ENCODE peak calls at places on chromosomes 5 and 9, in nine cellular contexts. V is cardiac septum; S is neural crest cell; E is cardiac muscle cell; Y is sigmoid colon; Q is Karpas-422; L is stimulated activated CD4-positive, alpha-beta T cell treated with anti-CD3 and anti-CD28 coated beads, Interleukin-1b, Interleukin-23, amount 100 ng/mL, for 4 hours; G is RWPE2; X is amniotic epithelial cell. Z is an unnamed sample.

GRCh38 chr9:35923927-35924763 is 14.9 kb downstream of the SPAAR start:
- DNase-seq in V (no peak), S (no peak), E (no peak), Y (no peak), Q (no peak), L (no peak), G (peak), X (peak), Z (no peak)

GRCh38 chr9:69980591-69980990 is 63.1 kb upstream of the MAMDC2 start:
- DNase-seq in V (no peak), S (no peak), E (no peak), Y (no peak), Q (no peak), L (no peak), G (no peak), X (no peak), Z (no peak)

GRCh38 chr9:8733096-8733954 is 933.7 kb upstream of the DMAC1 start:
- DNase-seq in V (no peak), S (peak), E (no peak), Y (no peak), Q (no peak), L (no peak), G (no peak), X (no peak), Z (peak)

GRCh38 chr9:129987941-129988340 is 55.0 kb downstream of the FNBP1 start:
- DNase-seq in V (no peak), S (no peak), E (no peak), Y (no peak), Q (no peak), L (no peak), G (no peak), X (no peak), Z (no peak)

GRCh38 chr9:125763373-125763772 is 16.2 kb downstream of the PBX3 start:
- DNase-seq in V (no peak), S (no peak), E (peak), Y (no peak), Q (no peak), L (no peak), G (peak), X (peak), Z (peak)

GRCh38 chr5:95664204-95664786 is 17.7 kb downstream of the RFESD start:
- DNase-seq in V (no peak), S (peak), E (peak), Y (no peak), Q (peak), L (no peak), G (no peak), X (peak), Z (peak)

GRCh38 chr5:171980729-171981128 is 25.7 kb downstream of the FBXW11 start:
- DNase-seq in V (no peak), S (no peak), E (no peak), Y (no peak), Q (no peak), L (no peak), G (no peak), X (no peak), Z (no peak)

GRCh38 chr5:172453986-172454354 is 355 bp downstream of the SH3PXD2B start:
- DNase-seq in V (peak), S (peak), E (no peak), Y (peak), Q (no peak), L (peak), G (peak), X (peak), Z (peak)

GRCh38 chr9:77582572-77583365 is 65.4 kb downstream of the GNA14 start:
- DNase-seq in V (no peak), S (no peak), E (no peak), Y (no peak), Q (no peak), L (no peak), G (no peak), X (peak), Z (no peak)

GRCh38 chr9:7341571-7341970 is 458.0 kb downstream of the DMAC1 start:
- DNase-seq in V (no peak), S (no peak), E (no peak), Y (no peak), Q (no peak), L (no peak), G (no peak), X (no peak), Z (no peak)

GRCh38 chr9:25733336-25733982 is 55.2 kb upstream of the TUSC1 start:
- DNase-seq in V (no peak), S (no peak), E (no peak), Y (no peak), Q (no peak), L (no peak), G (no peak), X (no peak), Z (no peak)

GRCh38 chr9:123105490-123105889 is 72.0 kb downstream of the GPR21 start:
- DNase-seq in V (no peak), S (no peak), E (no peak), Y (no peak), Q (no peak), L (no peak), G (no peak), X (no peak), Z (no peak)

GRCh38 chr5:93995126-93995621 is 253.8 kb upstream of the POU5F2 start:
- DNase-seq in V (no peak), S (no peak), E (no peak), Y (no peak), Q (no peak), L (no peak), G (no peak), X (peak), Z (no peak)

GRCh38 chr9:99171225-99172128 is 50.3 kb downstream of the ALG2 start:
- DNase-seq in V (no peak), S (no peak), E (no peak), Y (no peak), Q (no peak), L (no peak), G (no peak), X (no peak), Z (no peak)

GRCh38 chr5:16534280-16534679 is 68.7 kb upstream of the ZNF622 start:
- DNase-seq in V (no peak), S (no peak), E (no peak), Y (no peak), Q (no peak), L (no peak), G (no peak), X (peak), Z (no peak)

GRCh38 chr9:20479419-20480155 is 142.7 kb downstream of the MLLT3 start:
- DNase-seq in V (no peak), S (no peak), E (no peak), Y (no peak), Q (no peak), L (no peak), G (no peak), X (peak), Z (no peak)

GRCh38 chr9:105242062-105242461 is 2.4 kb upstream of the SLC44A1 start:
- DNase-seq in V (no peak), S (no peak), E (no peak), Y (no peak), Q (no peak), L (no peak), G (no peak), X (no peak), Z (no peak)

GRCh38 chr9:137960496-137960895 is 82.9 kb downstream of the CACNA1B start:
- DNase-seq in V (no peak), S (no peak), E (peak), Y (no peak), Q (peak), L (no peak), G (no peak), X (no peak), Z (no peak)

GRCh38 chr5:9380108-9380507 is 165.8 kb downstream of the SEMA5A start:
- DNase-seq in V (no peak), S (no peak), E (no peak), Y (no peak), Q (no peak), L (no peak), G (peak), X (peak), Z (no peak)

GRCh38 chr5:33891731-33892418 is at the start of gene ADAMTS12:
- DNase-seq in V (no peak), S (peak), E (peak), Y (peak), Q (no peak), L (no peak), G (peak), X (peak), Z (no peak)

GRCh38 chr5:68529581-68529980 is 314.0 kb downstream of the PIK3R1 start:
- DNase-seq in V (no peak), S (no peak), E (no peak), Y (no peak), Q (no peak), L (no peak), G (no peak), X (no peak), Z (no peak)

GRCh38 chr5:98827161-98827560 is 53.7 kb downstream of the RGMB start:
- DNase-seq in V (no peak), S (no peak), E (peak), Y (no peak), Q (peak), L (no peak), G (no peak), X (peak), Z (no peak)

GRCh38 chr5:9654886-9655285 is 24.7 kb upstream of the TAS2R1 start:
- DNase-seq in V (no peak), S (no peak), E (no peak), Y (no peak), Q (no peak), L (no peak), G (no peak), X (peak), Z (no peak)

GRCh38 chr9:92206490-92206889 is 87.0 kb downstream of the IARS1 start:
- DNase-seq in V (no peak), S (no peak), E (no peak), Y (no peak), Q (peak), L (no peak), G (no peak), X (peak), Z (no peak)

GRCh38 chr5:123997354-123998215 is 485.6 kb downstream of the CSNK1G3 start:
- DNase-seq in V (no peak), S (no peak), E (no peak), Y (no peak), Q (no peak), L (no peak), G (no peak), X (peak), Z (no peak)

GRCh38 chr9:75088646-75089368 is 493 bp downstream of the OSTF1 start:
- DNase-seq in V (peak), S (no peak), E (peak), Y (peak), Q (peak), L (no peak), G (peak), X (peak), Z (peak)

GRCh38 chr9:20353529-20353928 is 268.8 kb downstream of the MLLT3 start:
- DNase-seq in V (no peak), S (no peak), E (no peak), Y (no peak), Q (no peak), L (no peak), G (no peak), X (no peak), Z (no peak)

GRCh38 chr5:123090641-123091257 is 1.7 kb downstream of the PRDM6 start:
- DNase-seq in V (no peak), S (no peak), E (no peak), Y (no peak), Q (no peak), L (no peak), G (no peak), X (no peak), Z (no peak)

GRCh38 chr9:138048184-138048583 is 170.6 kb downstream of the CACNA1B start:
- DNase-seq in V (peak), S (no peak), E (no peak), Y (no peak), Q (no peak), L (no peak), G (no peak), X (no peak), Z (no peak)

GRCh38 chr5:82641362-82641988 is 363.3 kb upstream of the RPS23 start:
- DNase-seq in V (no peak), S (peak), E (peak), Y (peak), Q (peak), L (no peak), G (no peak), X (peak), Z (peak)

GRCh38 chr5:88819332-88819999 is 63.5 kb downstream of the MEF2C start:
- DNase-seq in V (no peak), S (no peak), E (no peak), Y (no peak), Q (peak), L (no peak), G (no peak), X (no peak), Z (no peak)

GRCh38 chr9:76394896-76395244 is 644 bp upstream of the RFK start:
- DNase-seq in V (peak), S (no peak), E (peak), Y (peak), Q (peak), L (no peak), G (no peak), X (no peak), Z (peak)

GRCh38 chr9:137410891-137411249 is 12.1 kb downstream of the EXD3 start:
- DNase-seq in V (no peak), S (no peak), E (no peak), Y (no peak), Q (no peak), L (no peak), G (no peak), X (no peak), Z (no peak)

GRCh38 chr9:19410195-19410503 is 1.3 kb downstream of the ACER2 start:
- DNase-seq in V (no peak), S (no peak), E (no peak), Y (no peak), Q (no peak), L (no peak), G (no peak), X (no peak), Z (no peak)

GRCh38 chr5:14724633-14725032 is 60.1 kb downstream of the OTULIN start:
- DNase-seq in V (no peak), S (no peak), E (no peak), Y (no peak), Q (peak), L (no peak), G (no peak), X (no peak), Z (no peak)

GRCh38 chr9:133118179-133118520 is 2.9 kb downstream of the RALGDS start:
- DNase-seq in V (no peak), S (no peak), E (no peak), Y (no peak), Q (no peak), L (no peak), G (no peak), X (no peak), Z (no peak)

GRCh38 chr5:88807327-88807726 is 75.7 kb downstream of the MEF2C start:
- DNase-seq in V (no peak), S (no peak), E (no peak), Y (no peak), Q (no peak), L (no peak), G (no peak), X (no peak), Z (no peak)